ENCODE peak calls at places on chromosomes 13 and 19, in eight cellular contexts. One of them, this sample, is unnamed.

GRCh38 chr19:19120308-19121156 is 17.7 kb downstream of the TMEM161A start:
- DNase-seq in A549: no peak
- DNase-seq in tibial artery: no peak
- DNase-seq in fibroblast of lung: peak; percentile 81
- DNase-seq in adrenal gland: peak; percentile 73
- DNase-seq in CD8-positive, alpha-beta T cell: no peak
- DNase-seq in tibial nerve: peak; percentile 46
- DNase-seq in GM23248: peak; percentile 10
- DNase-seq in this sample: peak; percentile 95

GRCh38 chr19:35260694-35261304 is 8.0 kb upstream of the USF2 start:
- DNase-seq in A549: no peak
- DNase-seq in tibial artery: peak; percentile 58
- DNase-seq in fibroblast of lung: no peak
- DNase-seq in adrenal gland: peak; percentile 29
- DNase-seq in CD8-positive, alpha-beta T cell: no peak
- DNase-seq in tibial nerve: no peak
- DNase-seq in GM23248: no peak
- DNase-seq in this sample: no peak

GRCh38 chr13:40269086-40269485 is 397.4 kb downstream of the FOXO1 start:
- DNase-seq in A549: no peak
- DNase-seq in tibial artery: no peak
- DNase-seq in fibroblast of lung: peak; percentile 12
- DNase-seq in adrenal gland: no peak
- DNase-seq in CD8-positive, alpha-beta T cell: no peak
- DNase-seq in tibial nerve: no peak
- DNase-seq in GM23248: no peak
- DNase-seq in this sample: no peak

GRCh38 chr13:104593251-104593576 is 1527.0 kb upstream of the SLC10A2 start:
- DNase-seq in A549: no peak
- DNase-seq in tibial artery: no peak
- DNase-seq in fibroblast of lung: no peak
- DNase-seq in adrenal gland: no peak
- DNase-seq in CD8-positive, alpha-beta T cell: no peak
- DNase-seq in tibial nerve: no peak
- DNase-seq in GM23248: no peak
- DNase-seq in this sample: no peak

GRCh38 chr19:16030964-16031871 is 45.1 kb upstream of the TPM4 start:
- DNase-seq in A549: no peak
- DNase-seq in tibial artery: no peak
- DNase-seq in fibroblast of lung: no peak
- DNase-seq in adrenal gland: no peak
- DNase-seq in CD8-positive, alpha-beta T cell: no peak
- DNase-seq in tibial nerve: no peak
- DNase-seq in GM23248: no peak
- DNase-seq in this sample: no peak

GRCh38 chr13:94351292-94352000 is 128.0 kb downstream of the DCT start:
- DNase-seq in A549: no peak
- DNase-seq in tibial artery: no peak
- DNase-seq in fibroblast of lung: peak; percentile 54
- DNase-seq in adrenal gland: no peak
- DNase-seq in CD8-positive, alpha-beta T cell: no peak
- DNase-seq in tibial nerve: no peak
- DNase-seq in GM23248: peak; percentile 86
- DNase-seq in this sample: no peak

GRCh38 chr19:42477933-42478332 is 35.2 kb upstream of the CXCL17 start:
- DNase-seq in A549: no peak
- DNase-seq in tibial artery: no peak
- DNase-seq in fibroblast of lung: no peak
- DNase-seq in adrenal gland: no peak
- DNase-seq in CD8-positive, alpha-beta T cell: no peak
- DNase-seq in tibial nerve: no peak
- DNase-seq in GM23248: no peak
- DNase-seq in this sample: no peak

GRCh38 chr19:18401580-18402112 is 4.2 kb upstream of the LRRC25 start:
- DNase-seq in A549: no peak
- DNase-seq in tibial artery: peak; percentile 79
- DNase-seq in fibroblast of lung: peak; percentile 83
- DNase-seq in adrenal gland: peak; percentile 72
- DNase-seq in CD8-positive, alpha-beta T cell: no peak
- DNase-seq in tibial nerve: peak; percentile 67
- DNase-seq in GM23248: peak; percentile 77
- DNase-seq in this sample: peak; percentile 78

GRCh38 chr19:16366433-16367268 is 42.0 kb downstream of the KLF2 start:
- DNase-seq in A549: no peak
- DNase-seq in tibial artery: no peak
- DNase-seq in fibroblast of lung: no peak
- DNase-seq in adrenal gland: no peak
- DNase-seq in CD8-positive, alpha-beta T cell: no peak
- DNase-seq in tibial nerve: no peak
- DNase-seq in GM23248: no peak
- DNase-seq in this sample: no peak

GRCh38 chr19:48332662-48333466 is 7.5 kb downstream of the EMP3 start:
- DNase-seq in A549: peak; percentile 99
- DNase-seq in tibial artery: peak; percentile 95
- DNase-seq in fibroblast of lung: peak; percentile 99
- DNase-seq in adrenal gland: peak; percentile 98
- DNase-seq in CD8-positive, alpha-beta T cell: peak; percentile 89
- DNase-seq in tibial nerve: peak; percentile 89
- DNase-seq in GM23248: peak; percentile 96
- DNase-seq in this sample: peak; percentile 98

GRCh38 chr19:48332351-48332661 is 7.0 kb downstream of the EMP3 start:
- DNase-seq in A549: no peak
- DNase-seq in tibial artery: no peak
- DNase-seq in fibroblast of lung: no peak
- DNase-seq in adrenal gland: no peak
- DNase-seq in CD8-positive, alpha-beta T cell: no peak
- DNase-seq in tibial nerve: no peak
- DNase-seq in GM23248: no peak
- DNase-seq in this sample: no peak

GRCh38 chr19:48333467-48334384 is 8.4 kb downstream of the EMP3 start:
- DNase-seq in A549: peak; percentile 99
- DNase-seq in tibial artery: peak; percentile 93
- DNase-seq in fibroblast of lung: peak; percentile 93
- DNase-seq in adrenal gland: peak; percentile 95
- DNase-seq in CD8-positive, alpha-beta T cell: peak; percentile 91
- DNase-seq in tibial nerve: peak; percentile 76
- DNase-seq in GM23248: peak; percentile 98
- DNase-seq in this sample: peak; percentile 93

GRCh38 chr19:48329167-48329891 is 4.0 kb downstream of the EMP3 start:
- DNase-seq in A549: no peak
- DNase-seq in tibial artery: no peak
- DNase-seq in fibroblast of lung: peak; percentile 47
- DNase-seq in adrenal gland: peak; percentile 48
- DNase-seq in CD8-positive, alpha-beta T cell: peak; percentile 29
- DNase-seq in tibial nerve: no peak
- DNase-seq in GM23248: peak; percentile 84
- DNase-seq in this sample: no peak

GRCh38 chr19:48330012-48330681 is 4.8 kb downstream of the EMP3 start:
- DNase-seq in A549: no peak
- DNase-seq in tibial artery: peak; percentile 75
- DNase-seq in fibroblast of lung: no peak
- DNase-seq in adrenal gland: peak; percentile 85
- DNase-seq in CD8-positive, alpha-beta T cell: peak; percentile 77
- DNase-seq in tibial nerve: peak; percentile 32
- DNase-seq in GM23248: no peak
- DNase-seq in this sample: peak; percentile 90
- H3K27ac ChIP-seq in A549: no peak overlapping the region
- H3K27ac ChIP-seq in tibial artery: peak overlapping the region; percentile 47
- H3K27ac ChIP-seq in fibroblast of lung: no peak overlapping the region
- H3K27ac ChIP-seq in adrenal gland: peak overlapping the region; percentile 29
- H3K27ac ChIP-seq in CD8-positive, alpha-beta T cell: peak overlapping the region; percentile 77
- H3K27ac ChIP-seq in tibial nerve: peak overlapping the region; percentile 77
- H3K27ac ChIP-seq in GM23248: no peak overlapping the region
- H3K27ac ChIP-seq in this sample: peak overlapping the region; percentile 37

DNA sequence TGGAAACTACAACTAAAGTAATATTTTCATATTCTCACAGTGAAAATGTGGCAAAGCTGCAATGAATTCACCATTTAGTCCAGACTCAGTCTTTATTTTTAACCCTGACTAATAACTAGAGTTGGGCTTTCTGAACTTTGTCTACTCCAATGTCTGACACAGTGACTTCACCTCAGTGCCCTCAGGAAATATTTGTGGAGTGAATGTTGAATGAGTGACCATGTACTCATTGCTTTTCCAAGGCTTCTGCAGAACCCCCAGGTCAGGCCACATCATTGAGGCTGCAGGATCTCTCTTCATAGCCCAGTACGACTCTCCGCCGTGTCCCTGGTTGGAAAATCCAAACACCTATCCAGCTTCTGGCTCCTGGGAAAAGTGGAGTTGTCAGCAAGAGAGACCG is 1.8 kb downstream of the ZNF175 start:
- DNase-seq in A549: no peak
- DNase-seq in tibial artery: no peak
- DNase-seq in fibroblast of lung: peak; percentile 27
- DNase-seq in adrenal gland: no peak
- DNase-seq in CD8-positive, alpha-beta T cell: no peak
- DNase-seq in tibial nerve: no peak
- DNase-seq in GM23248: peak; percentile 91
- DNase-seq in this sample: peak; percentile 32
- H3K4me3 ChIP-seq in A549: no peak overlapping the region
- H3K4me3 ChIP-seq in tibial artery: no peak overlapping the region
- H3K4me3 ChIP-seq in fibroblast of lung: no peak overlapping the region
- H3K4me3 ChIP-seq in adrenal gland: no peak overlapping the region
- H3K4me3 ChIP-seq in CD8-positive, alpha-beta T cell: no peak overlapping the region
- H3K4me3 ChIP-seq in tibial nerve: no peak overlapping the region
- H3K4me3 ChIP-seq in GM23248: peak overlapping the region; percentile 94
- H3K4me3 ChIP-seq in this sample: no peak overlapping the region

GRCh38 chr13:24252136-24252535 is 57.2 kb upstream of the C1QTNF9 start:
- DNase-seq in A549: no peak
- DNase-seq in tibial artery: no peak
- DNase-seq in fibroblast of lung: no peak
- DNase-seq in adrenal gland: no peak
- DNase-seq in CD8-positive, alpha-beta T cell: no peak
- DNase-seq in tibial nerve: no peak
- DNase-seq in GM23248: no peak
- DNase-seq in this sample: no peak
- H3K4me1 ChIP-seq in A549: no peaks in the 10 kb centered on the region
- H3K4me1 ChIP-seq in tibial artery: no peaks in the 10 kb centered on the region
- H3K4me1 ChIP-seq in fibroblast of lung: no peaks in the 10 kb centered on the region
- H3K4me1 ChIP-seq in adrenal gland: no peaks in the 10 kb centered on the region
- H3K4me1 ChIP-seq in CD8-positive, alpha-beta T cell: peaks cover 68% of the 10 kb centered on the region
- H3K4me1 ChIP-seq in tibial nerve: no peaks in the 10 kb centered on the region
- H3K4me1 ChIP-seq in GM23248: no peaks in the 10 kb centered on the region
- H3K4me1 ChIP-seq in this sample: peaks cover 12% of the 10 kb centered on the region

GRCh38 chr13:27851481-27851880 is 59.2 kb downstream of the GSX1 start:
- DNase-seq in A549: no peak
- DNase-seq in tibial artery: no peak
- DNase-seq in fibroblast of lung: no peak
- DNase-seq in adrenal gland: no peak
- DNase-seq in CD8-positive, alpha-beta T cell: no peak
- DNase-seq in tibial nerve: no peak
- DNase-seq in GM23248: no peak
- DNase-seq in this sample: no peak
- H3K27ac ChIP-seq in A549: no peak overlapping the region
- H3K27ac ChIP-seq in tibial artery: no peak overlapping the region
- H3K27ac ChIP-seq in fibroblast of lung: no peak overlapping the region
- H3K27ac ChIP-seq in adrenal gland: no peak overlapping the region
- H3K27ac ChIP-seq in CD8-positive, alpha-beta T cell: no peak overlapping the region
- H3K27ac ChIP-seq in tibial nerve: no peak overlapping the region
- H3K27ac ChIP-seq in GM23248: no peak overlapping the region
- H3K27ac ChIP-seq in this sample: no peak overlapping the region

This sample was measured in cardiac muscle cell.